ENCODE peak calls at places on chromosomes 12 and 14, in seven cellular contexts. Q is upper lobe of right lung, S is osteoblast, M is tibial artery, A is body of pancreas, O is PC-9, B is lung. W is an unnamed sample.

GRCh38 chr12:54147606-54148005 is 41.2 kb downstream of the SMUG1 start:
- DNase-seq in B (no peak), Q (no peak), O (no peak), M (no peak), S (no peak), A (no peak), W (no peak)

GRCh38 chr14:55638665-55639064 is 58.7 kb downstream of the KTN1 start:
- DNase-seq in S (no peak), B (no peak), O (no peak), M (no peak), Q (no peak), A (no peak), W (no peak)

GRCh38 chr12:4164591-4165558 is 108.7 kb upstream of the CCND2 start:
- DNase-seq in B (no peak), O (no peak), S (peak; percentile 76), Q (peak; percentile 66), A (no peak), M (peak; percentile 29), W (no peak)

GRCh38 chr14:61512508-61512907 is 182.8 kb upstream of the HIF1A start:
- DNase-seq in S (no peak), A (no peak), M (no peak), Q (no peak), B (no peak), O (no peak), W (no peak)

GRCh38 chr14:100791995-100792394 is 33.9 kb upstream of the MEG3 start:
- DNase-seq in A (no peak), B (no peak), O (no peak), S (peak; percentile 37), M (no peak), Q (no peak), W (no peak)

GRCh38 chr12:45235087-45236025 is 19.5 kb downstream of the ANO6 start:
- DNase-seq in A (peak; percentile 63), S (no peak), B (peak; percentile 35), M (no peak), O (peak; percentile 80), Q (no peak), W (no peak)

GRCh38 chr12:46442723-46443122 is 70.2 kb upstream of the SLC38A2 start:
- DNase-seq in A (no peak), B (no peak), M (no peak), Q (no peak), O (no peak), S (no peak), W (no peak)

GRCh38 chr14:32081901-32082300 is 4.8 kb downstream of the ARHGAP5 start:
- DNase-seq in S (no peak), Q (no peak), O (no peak), M (no peak), B (no peak), A (no peak), W (no peak)

GRCh38 chr12:2248901-2249381 is 196.2 kb downstream of the CACNA1C start:
- DNase-seq in B (no peak), O (no peak), S (peak; percentile 73), M (no peak), Q (no peak), A (no peak), W (no peak)

GRCh38 chr12:49825971-49826421 is 2.2 kb downstream of the NCKAP5L start:
- DNase-seq in Q (no peak), O (no peak), S (peak; percentile 91), A (no peak), B (no peak), M (no peak), W (no peak)

GRCh38 chr12:125683748-125684381 is 618.6 kb downstream of the AACS start:
- DNase-seq in A (peak; percentile 31), Q (peak; percentile 83), M (no peak), O (no peak), B (peak; percentile 37), S (no peak), W (no peak)

GRCh38 chr12:19095869-19096480 is 33.6 kb upstream of the PLEKHA5 start:
- DNase-seq in B (no peak), M (no peak), Q (no peak), A (no peak), O (peak; percentile 11), S (peak; percentile 86), W (no peak)

GRCh38 chr14:47179906-47180305 is 495.5 kb downstream of the MDGA2 start:
- DNase-seq in O (no peak), Q (no peak), A (no peak), S (no peak), M (no peak), B (no peak), W (no peak)

GRCh38 chr12:47079365-47079893 is at the start of gene PCED1B:
- DNase-seq in B (peak; percentile 84), M (peak; percentile 82), Q (peak; percentile 93), O (peak; percentile 58), A (peak; percentile 80), S (peak; percentile 81), W (peak; percentile 82)

GRCh38 chr12:42504049-42504448 is 85.5 kb downstream of the PRICKLE1 start:
- DNase-seq in Q (no peak), O (no peak), M (no peak), A (peak; percentile 25), S (no peak), B (no peak), W (no peak)

GRCh38 chr12:103114296-103115055 is 157.0 kb downstream of the ASCL1 start:
- DNase-seq in S (no peak), Q (no peak), M (no peak), O (no peak), B (no peak), A (no peak), W (no peak)

GRCh38 chr12:10153271-10154144 is 18.4 kb downstream of the OLR1 start:
- DNase-seq in O (peak; percentile 76), B (peak; percentile 71), M (peak; percentile 42), S (peak; percentile 86), Q (peak; percentile 87), A (peak; percentile 67), W (peak; percentile 83)
- H3K4me3 ChIP-seq in O (peak overlapping the region; percentile 62), B (peak overlapping the region; percentile 17), M (peak overlapping the region; percentile 54), S (peak overlapping the region; percentile 81), Q (peak overlapping the region; percentile 63), A (peak overlapping the region; percentile 56), W (peak overlapping the region; percentile 57)

GRCh38 chr12:130498589-130499385 is 161.1 kb downstream of the PIWIL1 start:
- DNase-seq in B (no peak), Q (no peak), S (no peak), O (no peak), A (no peak), M (no peak), W (no peak)

GRCh38 chr12:130497991-130498390 is 160.3 kb downstream of the PIWIL1 start:
- DNase-seq in B (no peak), S (no peak), O (no peak), Q (peak; percentile 51), M (no peak), A (no peak), W (no peak)

GRCh38 chr12:130497331-130497730 is 159.6 kb downstream of the PIWIL1 start:
- DNase-seq in O (no peak), A (no peak), Q (peak; percentile 34), B (no peak), S (no peak), M (no peak), W (no peak)

GRCh38 chr12:130500835-130501330 is 163.2 kb downstream of the PIWIL1 start:
- DNase-seq in O (no peak), A (no peak), S (no peak), M (no peak), Q (peak; percentile 33), B (no peak), W (no peak)

DNA sequence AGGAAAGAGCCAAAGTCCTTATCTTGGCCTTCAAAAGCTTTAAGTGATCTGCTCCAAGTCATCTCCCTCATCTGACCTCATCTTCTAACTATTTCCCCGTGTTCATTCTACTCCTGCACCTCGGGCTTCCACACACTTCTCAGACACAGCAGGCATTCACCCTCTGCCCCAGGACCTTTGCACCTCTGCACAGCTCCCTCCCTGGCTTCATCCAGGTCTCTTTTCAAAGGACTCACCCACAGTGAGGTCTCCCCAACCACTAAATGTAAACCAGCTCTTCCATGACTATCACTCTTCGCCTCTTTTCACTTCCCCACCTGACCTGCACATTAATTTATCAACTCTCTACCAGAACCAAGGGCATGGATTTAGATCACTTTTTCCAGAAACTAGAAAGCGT is 161.8 kb downstream of the PIWIL1 start:
- DNase-seq in O (no peak), M (no peak), S (no peak), A (no peak), B (no peak), Q (no peak), W (no peak)
- H3K27ac ChIP-seq in O (no peak overlapping the region), M (no peak overlapping the region), S (no peak overlapping the region), A (no peak overlapping the region), B (no peak overlapping the region), Q (no peak overlapping the region), W (no peak overlapping the region)

DNA sequence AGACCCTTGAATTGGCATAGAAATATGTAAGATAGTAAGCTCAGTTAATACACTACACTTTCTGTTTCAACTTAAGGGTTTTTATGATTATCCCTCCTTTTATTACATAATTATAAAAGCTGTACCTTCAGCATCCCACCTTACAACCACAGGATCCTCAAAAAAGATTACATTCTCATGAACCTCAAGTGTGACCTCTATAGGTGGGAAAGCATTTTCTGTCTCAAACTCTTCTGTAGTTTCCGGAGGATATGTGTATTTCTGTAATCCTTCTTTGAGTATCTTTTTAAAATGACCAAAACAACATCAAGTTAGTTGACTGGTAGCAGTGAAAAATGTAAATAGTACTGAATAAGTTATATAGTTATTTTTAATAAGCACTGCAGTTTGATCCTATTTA is 75.9 kb downstream of the DNAI7 start:
- DNase-seq in Q (no peak), A (no peak), B (no peak), M (no peak), S (no peak), O (no peak), W (no peak)
- TF ChIP-seq CTCF in Q (no peak), A (no peak), B (no peak), M (no peak), S (no peak), O (no peak), W (no peak)

GRCh38 chr12:65879878-65880277 is 55.6 kb downstream of the HMGA2 start:
- DNase-seq in B (no peak), A (no peak), O (peak; percentile 33), Q (no peak), M (no peak), S (peak; percentile 89), W (no peak)
- H3K4me3 ChIP-seq in B (no peak overlapping the region), A (no peak overlapping the region), O (no peak overlapping the region), Q (no peak overlapping the region), M (no peak overlapping the region), S (peak overlapping the region; percentile 70), W (no peak overlapping the region)

W was measured in right atrium auricular region.